ENCODE peak calls at places on chromosomes 5 and 9, in four cellular contexts. One of them, this sample, is unnamed.

GRCh38 chr9:92746567-92747458 is 17.8 kb downstream of the BICD2 start:
- DNase-seq in GM12878: no peak
- DNase-seq in A549: no peak
- DNase-seq in HepG2: peak
- DNase-seq in this sample: no peak

GRCh38 chr5:15946026-15946425 is 233.6 kb downstream of the MARCHF11 start:
- DNase-seq in GM12878: no peak
- DNase-seq in A549: no peak
- DNase-seq in HepG2: no peak
- DNase-seq in this sample: no peak

GRCh38 chr5:63398346-63398745 is 563.9 kb downstream of the HTR1A start:
- DNase-seq in GM12878: no peak
- DNase-seq in A549: no peak
- DNase-seq in HepG2: no peak
- DNase-seq in this sample: peak

GRCh38 chr9:128836509-128837145 is 7.0 kb upstream of the SPOUT1 start:
- DNase-seq in GM12878: no peak
- DNase-seq in A549: no peak
- DNase-seq in HepG2: no peak
- DNase-seq in this sample: no peak

GRCh38 chr9:114603183-114603582 is 7.9 kb upstream of the TMEM268 start:
- DNase-seq in GM12878: no peak
- DNase-seq in A549: no peak
- DNase-seq in HepG2: no peak
- DNase-seq in this sample: no peak

GRCh38 chr9:89483592-89484474 is 14.1 kb downstream of the SEMA4D start:
- DNase-seq in GM12878: no peak
- DNase-seq in A549: no peak
- DNase-seq in HepG2: no peak
- DNase-seq in this sample: no peak

GRCh38 chr9:13244190-13244589 is 35.3 kb downstream of the MPDZ start:
- DNase-seq in GM12878: no peak
- DNase-seq in A549: no peak
- DNase-seq in HepG2: no peak
- DNase-seq in this sample: no peak

GRCh38 chr5:126777257-126777973 is 479 bp downstream of the LMNB1 start:
- DNase-seq in GM12878: no peak
- DNase-seq in A549: peak
- DNase-seq in HepG2: peak
- DNase-seq in this sample: peak

GRCh38 chr5:147611483-147611882 is 101.6 kb upstream of the DPYSL3 start:
- DNase-seq in GM12878: no peak
- DNase-seq in A549: no peak
- DNase-seq in HepG2: no peak
- DNase-seq in this sample: peak

GRCh38 chr5:89213584-89213983 is 330.6 kb upstream of the MEF2C start:
- DNase-seq in GM12878: no peak
- DNase-seq in A549: no peak
- DNase-seq in HepG2: no peak
- DNase-seq in this sample: no peak

GRCh38 chr5:136199408-136199807 is 6.4 kb upstream of the SMIM32 start:
- DNase-seq in GM12878: no peak
- DNase-seq in A549: no peak
- DNase-seq in HepG2: no peak
- DNase-seq in this sample: no peak

GRCh38 chr9:87201316-87201715 is 254.0 kb upstream of the GAS1 start:
- DNase-seq in GM12878: no peak
- DNase-seq in A549: no peak
- DNase-seq in HepG2: no peak
- DNase-seq in this sample: no peak

GRCh38 chr5:65830856-65831255 is 95.5 kb upstream of the ERBIN start:
- DNase-seq in GM12878: no peak
- DNase-seq in A549: no peak
- DNase-seq in HepG2: no peak
- DNase-seq in this sample: no peak

GRCh38 chr9:105503873-105504272 is 54.1 kb upstream of the FKTN start:
- DNase-seq in GM12878: peak
- DNase-seq in A549: no peak
- DNase-seq in HepG2: no peak
- DNase-seq in this sample: no peak

GRCh38 chr9:36560813-36561212 is 11.9 kb upstream of the MELK start:
- DNase-seq in GM12878: no peak
- DNase-seq in A549: no peak
- DNase-seq in HepG2: no peak
- DNase-seq in this sample: no peak

GRCh38 chr5:103804714-103805113 is 242.1 kb upstream of the NUDT12 start:
- DNase-seq in GM12878: no peak
- DNase-seq in A549: no peak
- DNase-seq in HepG2: no peak
- DNase-seq in this sample: no peak

GRCh38 chr9:78668148-78668825 is 371.4 kb downstream of the PSAT1 start:
- DNase-seq in GM12878: no peak
- DNase-seq in A549: no peak
- DNase-seq in HepG2: no peak
- DNase-seq in this sample: no peak

GRCh38 chr5:64210866-64211265 is 45.2 kb downstream of the RNF180 start:
- DNase-seq in GM12878: no peak
- DNase-seq in A549: no peak
- DNase-seq in HepG2: no peak
- DNase-seq in this sample: no peak

GRCh38 chr9:81825831-81826540 is 102.2 kb upstream of the SPATA31D4 start:
- DNase-seq in GM12878: no peak
- DNase-seq in A549: no peak
- DNase-seq in HepG2: no peak
- DNase-seq in this sample: no peak

GRCh38 chr5:116395178-116395577 is 179.4 kb downstream of the SEMA6A start:
- DNase-seq in GM12878: no peak
- DNase-seq in A549: no peak
- DNase-seq in HepG2: no peak
- DNase-seq in this sample: no peak

GRCh38 chr5:175564716-175565115 is 86.4 kb downstream of the SFXN1 start:
- DNase-seq in GM12878: no peak
- DNase-seq in A549: no peak
- DNase-seq in HepG2: no peak
- DNase-seq in this sample: no peak

GRCh38 chr9:134682026-134682425 is 40.4 kb downstream of the COL5A1 start:
- DNase-seq in GM12878: no peak
- DNase-seq in A549: no peak
- DNase-seq in HepG2: no peak
- DNase-seq in this sample: no peak

GRCh38 chr5:115785395-115786009 is 31.0 kb downstream of the CDO1 start:
- DNase-seq in GM12878: no peak
- DNase-seq in A549: no peak
- DNase-seq in HepG2: no peak
- DNase-seq in this sample: peak

GRCh38 chr9:127092041-127092608 is 30.3 kb downstream of the ANGPTL2 start:
- DNase-seq in GM12878: no peak
- DNase-seq in A549: no peak
- DNase-seq in HepG2: no peak
- DNase-seq in this sample: no peak

GRCh38 chr5:118863345-118863744 is 125.0 kb downstream of the DTWD2 start:
- DNase-seq in GM12878: no peak
- DNase-seq in A549: no peak
- DNase-seq in HepG2: no peak
- DNase-seq in this sample: no peak

GRCh38 chr9:101566904-101567724 is 27.7 kb downstream of the PPP3R2 start:
- DNase-seq in GM12878: no peak
- DNase-seq in A549: peak
- DNase-seq in HepG2: peak
- DNase-seq in this sample: peak

GRCh38 chr9:122058051-122058450 is 35.1 kb downstream of the TTLL11 start:
- DNase-seq in GM12878: no peak
- DNase-seq in A549: no peak
- DNase-seq in HepG2: no peak
- DNase-seq in this sample: no peak

GRCh38 chr9:133604856-133605255 is 4.3 kb downstream of the FAM163B start:
- DNase-seq in GM12878: no peak
- DNase-seq in A549: no peak
- DNase-seq in HepG2: no peak
- DNase-seq in this sample: no peak

GRCh38 chr5:37668524-37669047 is 171.3 kb downstream of the GDNF start:
- DNase-seq in GM12878: no peak
- DNase-seq in A549: peak
- DNase-seq in HepG2: peak
- DNase-seq in this sample: no peak

GRCh38 chr5:115151208-115151805 is 18.4 kb downstream of the TRIM36 start:
- DNase-seq in GM12878: no peak
- DNase-seq in A549: no peak
- DNase-seq in HepG2: no peak
- DNase-seq in this sample: no peak

GRCh38 chr5:107570805-107571531 is 99.8 kb downstream of the EFNA5 start:
- DNase-seq in GM12878: peak
- DNase-seq in A549: peak
- DNase-seq in HepG2: peak
- DNase-seq in this sample: peak

GRCh38 chr9:37619806-37620205 is 27.4 kb upstream of the TOMM5 start:
- DNase-seq in GM12878: no peak
- DNase-seq in A549: no peak
- DNase-seq in HepG2: no peak
- DNase-seq in this sample: no peak

GRCh38 chr5:22238047-22238446 is 615.1 kb downstream of the CDH12 start:
- DNase-seq in GM12878: no peak
- DNase-seq in A549: no peak
- DNase-seq in HepG2: no peak
- DNase-seq in this sample: no peak

GRCh38 chr9:117290809-117291208 is 124.0 kb downstream of the ASTN2 start:
- DNase-seq in GM12878: no peak
- DNase-seq in A549: no peak
- DNase-seq in HepG2: no peak
- DNase-seq in this sample: no peak

GRCh38 chr9:115006660-115007059 is 76.3 kb upstream of the TNFSF8 start:
- DNase-seq in GM12878: no peak
- DNase-seq in A549: no peak
- DNase-seq in HepG2: no peak
- DNase-seq in this sample: no peak

GRCh38 chr5:117880932-117881331 is 1107.4 kb downstream of the DTWD2 start:
- DNase-seq in GM12878: no peak
- DNase-seq in A549: no peak
- DNase-seq in HepG2: no peak
- DNase-seq in this sample: no peak

GRCh38 chr5:105501315-105501714 is 1938.7 kb upstream of the NUDT12 start:
- DNase-seq in GM12878: no peak
- DNase-seq in A549: no peak
- DNase-seq in HepG2: no peak
- DNase-seq in this sample: no peak

GRCh38 chr5:9774472-9775079 is 144.4 kb upstream of the TAS2R1 start:
- DNase-seq in GM12878: no peak
- DNase-seq in A549: peak
- DNase-seq in HepG2: peak
- DNase-seq in this sample: peak

DNA sequence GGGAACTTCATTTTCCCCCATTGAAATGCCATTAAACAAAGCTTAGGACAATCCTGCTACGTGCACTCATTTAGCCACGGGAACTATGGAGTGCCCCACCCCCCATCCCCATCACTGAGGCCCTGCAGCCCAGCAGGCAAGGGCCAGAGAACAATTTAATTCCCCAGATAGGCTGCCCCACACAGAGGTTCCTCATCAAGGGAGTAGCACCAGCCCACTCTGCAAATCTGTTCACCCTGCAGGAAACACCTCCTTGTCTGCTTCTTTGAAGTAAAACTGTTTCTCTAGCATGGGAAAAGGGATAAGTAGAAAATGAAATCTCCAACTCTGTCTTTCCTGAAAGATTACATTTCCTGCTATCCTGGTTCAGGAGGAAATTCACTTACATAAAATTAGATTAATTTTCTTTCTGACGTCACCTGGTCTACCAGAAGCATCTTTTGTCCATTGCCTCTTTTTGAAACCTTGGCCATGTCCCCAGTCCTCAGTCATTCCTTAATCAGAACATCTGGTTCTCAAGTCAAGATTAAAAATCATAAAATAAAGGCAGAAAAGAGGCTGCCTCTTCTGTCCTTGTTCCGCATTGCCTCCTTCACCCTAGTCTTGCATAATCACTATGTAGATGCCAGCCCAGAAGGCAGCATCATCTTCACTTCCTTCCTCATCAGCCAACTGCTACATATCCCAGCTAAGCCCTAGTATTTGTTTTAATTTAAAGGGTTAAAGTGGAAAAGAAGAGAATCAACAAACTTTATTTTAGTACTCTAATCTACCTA is 206.2 kb downstream of the ENC1 start:
- DNase-seq in GM12878: no peak
- DNase-seq in A549: no peak
- DNase-seq in HepG2: no peak
- DNase-seq in this sample: no peak
- TF ChIP-seq ESRRA in GM12878: no peak
- TF ChIP-seq ESRRA in A549: no peak
- TF ChIP-seq ESRRA in HepG2: no peak
- TF ChIP-seq ESRRA in this sample: no peak

GRCh38 chr5:93225748-93226147 is 355.3 kb downstream of the NR2F1-AS1 start:
- DNase-seq in GM12878: no peak
- DNase-seq in A549: no peak
- DNase-seq in HepG2: no peak
- DNase-seq in this sample: no peak
- TF ChIP-seq ESRRA in GM12878: no peak
- TF ChIP-seq ESRRA in A549: no peak
- TF ChIP-seq ESRRA in HepG2: no peak
- TF ChIP-seq ESRRA in this sample: no peak

DNA sequence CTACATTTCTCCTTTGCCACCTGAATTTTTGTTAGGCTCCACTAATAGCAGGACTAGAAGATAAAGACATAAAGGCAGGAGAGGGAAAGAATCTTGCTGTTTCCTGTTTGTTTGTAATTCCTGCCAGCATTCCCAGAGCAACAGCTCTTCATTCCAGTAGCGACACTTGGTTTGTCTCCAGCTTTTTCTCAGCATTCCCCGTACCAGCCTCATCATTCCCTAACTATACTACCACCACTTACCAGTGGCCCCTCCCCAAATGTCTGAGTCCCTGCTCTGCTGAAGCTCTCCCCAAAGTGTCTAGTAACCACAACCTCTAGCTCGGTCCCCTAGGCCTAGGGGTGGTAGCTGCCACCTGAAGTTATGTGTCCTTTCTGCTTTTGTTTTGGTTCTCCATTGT is 18.6 kb downstream of the CETN3 start:
- DNase-seq in GM12878: no peak
- DNase-seq in A549: no peak
- DNase-seq in HepG2: no peak
- DNase-seq in this sample: no peak
- TF ChIP-seq ESRRA in GM12878: no peak
- TF ChIP-seq ESRRA in A549: no peak
- TF ChIP-seq ESRRA in HepG2: no peak
- TF ChIP-seq ESRRA in this sample: no peak

GRCh38 chr9:17531642-17532254 is 47.1 kb upstream of the SH3GL2 start:
- DNase-seq in GM12878: no peak
- DNase-seq in A549: peak
- DNase-seq in HepG2: peak
- DNase-seq in this sample: peak
- TF ChIP-seq ESRRA in GM12878: no peak
- TF ChIP-seq ESRRA in A549: no peak
- TF ChIP-seq ESRRA in HepG2: no peak
- TF ChIP-seq ESRRA in this sample: no peak

DNA sequence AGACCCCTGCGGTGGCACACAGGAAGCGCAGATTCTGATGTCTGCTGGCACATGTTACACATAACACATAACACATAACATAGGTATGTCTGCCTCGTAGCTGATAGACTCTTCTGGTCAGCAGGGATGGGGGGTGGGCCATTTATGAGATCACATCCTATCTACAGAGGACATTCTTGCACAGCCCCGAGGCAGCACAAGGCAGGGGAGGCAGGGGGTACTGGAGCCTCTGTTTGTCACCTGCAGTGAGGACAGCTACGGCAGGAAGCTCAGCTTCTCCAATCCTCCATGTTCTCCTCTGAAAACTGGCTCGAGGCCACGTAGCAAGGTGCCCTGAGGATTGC is 16.7 kb upstream of the MED10 start:
- DNase-seq in GM12878: no peak
- DNase-seq in A549: no peak
- DNase-seq in HepG2: no peak
- DNase-seq in this sample: no peak
- TF ChIP-seq ESRRA in GM12878: no peak
- TF ChIP-seq ESRRA in A549: no peak
- TF ChIP-seq ESRRA in HepG2: no peak
- TF ChIP-seq ESRRA in this sample: no peak

This sample was measured in WTC11.